ENCODE peak calls at places on chromosome 2, in four cellular contexts. One of them, this sample, is unnamed. For H3K9me3, the result is how much of the 10 kb centered on the place peaks cover.

GRCh38 chr2:119316066-119316465 is 50.6 kb downstream of the C2orf76 start:
- DNase-seq in K562: no peak
- DNase-seq in GM12878: no peak
- DNase-seq in H1: no peak
- DNase-seq in this sample: no peak

GRCh38 chr2:85396531-85397470 is 13.4 kb downstream of the CAPG start:
- DNase-seq in K562: no peak
- DNase-seq in GM12878: no peak
- DNase-seq in H1: no peak
- DNase-seq in this sample: no peak

GRCh38 chr2:204544961-204545860 is at the start of gene PARD3B:
- DNase-seq in K562: peak
- DNase-seq in GM12878: no peak
- DNase-seq in H1: no peak
- DNase-seq in this sample: peak

GRCh38 chr2:170313636-170314348 is 135.8 kb downstream of the MYO3B start:
- DNase-seq in K562: peak
- DNase-seq in GM12878: no peak
- DNase-seq in H1: no peak
- DNase-seq in this sample: no peak

GRCh38 chr2:9326975-9327374 is 96.4 kb downstream of the ITGB1BP1 start:
- DNase-seq in K562: peak
- DNase-seq in GM12878: no peak
- DNase-seq in H1: no peak
- DNase-seq in this sample: no peak

GRCh38 chr2:231132126-231132525 is 7.3 kb upstream of the HTR2B start:
- DNase-seq in K562: no peak
- DNase-seq in GM12878: no peak
- DNase-seq in H1: no peak
- DNase-seq in this sample: no peak

GRCh38 chr2:158317642-158318041 is 138.9 kb downstream of the CCDC148 start:
- DNase-seq in K562: no peak
- DNase-seq in GM12878: no peak
- DNase-seq in H1: no peak
- DNase-seq in this sample: no peak

GRCh38 chr2:60516383-60516811 is 37.1 kb downstream of the BCL11A start:
- DNase-seq in K562: no peak
- DNase-seq in GM12878: no peak
- DNase-seq in H1: no peak
- DNase-seq in this sample: no peak

GRCh38 chr2:101736861-101737291 is 39.4 kb downstream of the MAP4K4 start:
- DNase-seq in K562: no peak
- DNase-seq in GM12878: no peak
- DNase-seq in H1: no peak
- DNase-seq in this sample: no peak

GRCh38 chr2:143431316-143431715 is 302.1 kb downstream of the ARHGAP15 start:
- DNase-seq in K562: no peak
- DNase-seq in GM12878: no peak
- DNase-seq in H1: no peak
- DNase-seq in this sample: no peak

GRCh38 chr2:96616535-96616934 is 21.6 kb downstream of the KANSL3 start:
- DNase-seq in K562: no peak
- DNase-seq in GM12878: no peak
- DNase-seq in H1: no peak
- DNase-seq in this sample: no peak

GRCh38 chr2:235951980-235952379 is 216.2 kb downstream of the GBX2 start:
- DNase-seq in K562: no peak
- DNase-seq in GM12878: no peak
- DNase-seq in H1: no peak
- DNase-seq in this sample: no peak

GRCh38 chr2:219049282-219049681 is 8.0 kb upstream of the CFAP65 start:
- DNase-seq in K562: no peak
- DNase-seq in GM12878: no peak
- DNase-seq in H1: no peak
- DNase-seq in this sample: no peak

GRCh38 chr2:240458900-240459391 is 23.5 kb downstream of the GPC1 start:
- DNase-seq in K562: no peak
- DNase-seq in GM12878: no peak
- DNase-seq in H1: no peak
- DNase-seq in this sample: no peak

GRCh38 chr2:43039376-43040080 is 186.9 kb downstream of the ZFP36L2 start:
- DNase-seq in K562: no peak
- DNase-seq in GM12878: no peak
- DNase-seq in H1: no peak
- DNase-seq in this sample: no peak

GRCh38 chr2:234536218-234536989 is 39.5 kb upstream of the ARL4C start:
- DNase-seq in K562: no peak
- DNase-seq in GM12878: no peak
- DNase-seq in H1: no peak
- DNase-seq in this sample: peak

GRCh38 chr2:64426191-64426952 is 27.6 kb upstream of the LGALSL start:
- DNase-seq in K562: no peak
- DNase-seq in GM12878: no peak
- DNase-seq in H1: no peak
- DNase-seq in this sample: no peak

GRCh38 chr2:230586328-230586982 is 126.2 kb upstream of the CAB39 start:
- DNase-seq in K562: no peak
- DNase-seq in GM12878: no peak
- DNase-seq in H1: no peak
- DNase-seq in this sample: no peak

GRCh38 chr2:71466301-71467179 is 13.2 kb downstream of the DYSF start:
- DNase-seq in K562: no peak
- DNase-seq in GM12878: no peak
- DNase-seq in H1: no peak
- DNase-seq in this sample: peak

GRCh38 chr2:16049406-16049805 is 109.1 kb downstream of the MYCN start:
- DNase-seq in K562: no peak
- DNase-seq in GM12878: no peak
- DNase-seq in H1: no peak
- DNase-seq in this sample: no peak

GRCh38 chr2:9164112-9164608 is 42.5 kb upstream of the ASAP2 start:
- DNase-seq in K562: no peak
- DNase-seq in GM12878: no peak
- DNase-seq in H1: no peak
- DNase-seq in this sample: no peak

GRCh38 chr2:39604875-39605274 is 60.8 kb upstream of the TMEM178A start:
- DNase-seq in K562: no peak
- DNase-seq in GM12878: no peak
- DNase-seq in H1: no peak
- DNase-seq in this sample: no peak

GRCh38 chr2:201280191-201281040 is 20.1 kb downstream of the CASP8 start:
- DNase-seq in K562: no peak
- DNase-seq in GM12878: no peak
- DNase-seq in H1: no peak
- DNase-seq in this sample: no peak

GRCh38 chr2:40177366-40177765 is 274.5 kb downstream of the SLC8A1 start:
- DNase-seq in K562: no peak
- DNase-seq in GM12878: no peak
- DNase-seq in H1: no peak
- DNase-seq in this sample: no peak

GRCh38 chr2:26989156-26989555 is 18.7 kb downstream of the MAPRE3 start:
- DNase-seq in K562: no peak
- DNase-seq in GM12878: no peak
- DNase-seq in H1: no peak
- DNase-seq in this sample: no peak

GRCh38 chr2:231701456-231702373 is 6.6 kb upstream of the PTMA start:
- DNase-seq in K562: no peak
- DNase-seq in GM12878: no peak
- DNase-seq in H1: no peak
- DNase-seq in this sample: no peak

GRCh38 chr2:206958236-206958635 is 18.9 kb downstream of the CPO start:
- DNase-seq in K562: no peak
- DNase-seq in GM12878: no peak
- DNase-seq in H1: no peak
- DNase-seq in this sample: no peak

GRCh38 chr2:12797815-12798214 is 81.1 kb downstream of the TRIB2 start:
- DNase-seq in K562: no peak
- DNase-seq in GM12878: no peak
- DNase-seq in H1: no peak
- DNase-seq in this sample: no peak

GRCh38 chr2:241813806-241814570 is 5.0 kb downstream of the NEU4 start:
- DNase-seq in K562: no peak
- DNase-seq in GM12878: peak
- DNase-seq in H1: no peak
- DNase-seq in this sample: peak

GRCh38 chr2:173077506-173078177 is 2.0 kb downstream of the MAP3K20 start:
- DNase-seq in K562: no peak
- DNase-seq in GM12878: no peak
- DNase-seq in H1: no peak
- DNase-seq in this sample: no peak

GRCh38 chr2:23384551-23385349 is at the start of gene KLHL29:
- DNase-seq in K562: peak
- DNase-seq in GM12878: no peak
- DNase-seq in H1: no peak
- DNase-seq in this sample: peak

GRCh38 chr2:8259106-8259840 is 422.6 kb upstream of the ID2 start:
- DNase-seq in K562: no peak
- DNase-seq in GM12878: no peak
- DNase-seq in H1: no peak
- DNase-seq in this sample: no peak

GRCh38 chr2:29389686-29390085 is 274.5 kb downstream of the CLIP4 start:
- DNase-seq in K562: no peak
- DNase-seq in GM12878: no peak
- DNase-seq in H1: no peak
- DNase-seq in this sample: no peak

GRCh38 chr2:73919596-73920228 is 7.0 kb upstream of the DGUOK start:
- DNase-seq in K562: no peak
- DNase-seq in GM12878: no peak
- DNase-seq in H1: no peak
- DNase-seq in this sample: no peak

GRCh38 chr2:73922681-73923080 is 4.0 kb upstream of the DGUOK start:
- DNase-seq in K562: no peak
- DNase-seq in GM12878: no peak
- DNase-seq in H1: no peak
- DNase-seq in this sample: no peak

GRCh38 chr2:73918856-73919255 is 7.8 kb upstream of the DGUOK start:
- DNase-seq in K562: no peak
- DNase-seq in GM12878: no peak
- DNase-seq in H1: no peak
- DNase-seq in this sample: no peak

GRCh38 chr2:73921581-73921980 is 5.1 kb upstream of the DGUOK start:
- DNase-seq in K562: no peak
- DNase-seq in GM12878: no peak
- DNase-seq in H1: no peak
- DNase-seq in this sample: no peak

GRCh38 chr2:73920577-73921545 is 5.8 kb upstream of the DGUOK start:
- DNase-seq in K562: peak
- DNase-seq in GM12878: no peak
- DNase-seq in H1: peak
- DNase-seq in this sample: peak
- TF ChIP-seq NRF1 in K562: peak
- TF ChIP-seq NRF1 in GM12878: no peak
- TF ChIP-seq NRF1 in H1: no peak
- TF ChIP-seq NRF1 in this sample: no peak

GRCh38 chr2:144751142-144751905 is 231.4 kb upstream of the ZEB2 start:
- DNase-seq in K562: no peak
- DNase-seq in GM12878: no peak
- DNase-seq in H1: no peak
- DNase-seq in this sample: no peak

GRCh38 chr2:144745424-144745823 is 225.5 kb upstream of the ZEB2 start:
- DNase-seq in K562: no peak
- DNase-seq in GM12878: no peak
- DNase-seq in H1: no peak
- DNase-seq in this sample: no peak

GRCh38 chr2:144749188-144749587 is 229.3 kb upstream of the ZEB2 start:
- DNase-seq in K562: no peak
- DNase-seq in GM12878: no peak
- DNase-seq in H1: no peak
- DNase-seq in this sample: no peak

GRCh38 chr2:144747571-144747970 is 227.7 kb upstream of the ZEB2 start:
- DNase-seq in K562: no peak
- DNase-seq in GM12878: no peak
- DNase-seq in H1: no peak
- DNase-seq in this sample: no peak

GRCh38 chr2:144748443-144748842 is 228.5 kb upstream of the ZEB2 start:
- DNase-seq in K562: no peak
- DNase-seq in GM12878: no peak
- DNase-seq in H1: no peak
- DNase-seq in this sample: no peak
- H3K9me3 ChIP-seq in K562: under half
- H3K9me3 ChIP-seq in GM12878: under half
- H3K9me3 ChIP-seq in H1: under half
- H3K9me3 ChIP-seq in this sample: under half

GRCh38 chr2:209834767-209835166 is 63.1 kb downstream of the UNC80 start:
- DNase-seq in K562: no peak
- DNase-seq in GM12878: no peak
- DNase-seq in H1: no peak
- DNase-seq in this sample: no peak
- TF ChIP-seq NRF1 in K562: no peak
- TF ChIP-seq NRF1 in GM12878: no peak
- TF ChIP-seq NRF1 in H1: no peak
- TF ChIP-seq NRF1 in this sample: no peak

DNA sequence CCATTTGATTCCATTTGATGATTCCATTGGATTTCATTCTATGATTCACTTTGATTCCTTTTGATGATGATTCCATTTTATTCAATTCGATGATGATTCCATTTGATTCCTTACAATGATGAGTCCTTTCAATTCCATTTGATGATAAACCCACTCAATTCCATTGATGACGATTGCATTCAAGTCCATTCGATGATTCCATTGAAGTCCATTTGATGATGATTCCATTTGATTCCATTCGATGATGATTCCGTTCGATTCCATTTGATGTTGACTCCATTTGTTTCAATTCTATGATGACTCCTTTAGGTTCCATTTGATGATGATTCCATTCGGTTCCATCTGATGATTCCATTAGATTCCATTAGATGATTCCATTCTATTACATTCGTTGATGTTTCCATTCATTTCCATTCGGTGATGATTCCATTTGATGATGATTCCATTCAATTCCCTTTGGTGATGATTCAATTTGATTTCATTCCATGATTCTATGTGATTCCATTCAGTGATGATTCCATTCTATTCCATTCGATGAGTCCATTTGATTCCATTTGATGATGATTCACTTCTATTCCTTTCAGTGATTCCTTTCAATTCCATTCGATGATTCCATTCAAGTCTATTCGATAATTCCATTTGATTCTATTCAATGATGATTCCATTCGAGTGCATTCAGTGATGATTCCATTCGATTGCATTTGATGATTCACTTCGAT is 1106.0 kb downstream of the RPIA start:
- DNase-seq in K562: no peak
- DNase-seq in GM12878: no peak
- DNase-seq in H1: no peak
- DNase-seq in this sample: no peak
- H3K9me3 ChIP-seq in K562: under half
- H3K9me3 ChIP-seq in GM12878: under half
- H3K9me3 ChIP-seq in H1: under half
- H3K9me3 ChIP-seq in this sample: under half

GRCh38 chr2:227783404-227784138 is 30.1 kb upstream of the CCL20 start:
- DNase-seq in K562: no peak
- DNase-seq in GM12878: peak
- DNase-seq in H1: no peak
- DNase-seq in this sample: no peak
- TF ChIP-seq NRF1 in K562: no peak
- TF ChIP-seq NRF1 in GM12878: no peak
- TF ChIP-seq NRF1 in H1: no peak
- TF ChIP-seq NRF1 in this sample: no peak

This sample was measured in SK-N-SH.